ENCODE peak calls at places on chromosome 22, in eight cellular contexts. Z, Y, G, J, L, A, X and W are unnamed samples.

GRCh38 chr22:46033256-46034200 is 56.6 kb upstream of the WNT7B start:
- DNase-seq in Y (no peak), Z (no peak), L (peak), J (no peak), G (no peak), A (no peak), X (no peak), W (no peak)

GRCh38 chr22:43293661-43294392 is 49.3 kb downstream of the SCUBE1 start:
- DNase-seq in Z (no peak), X (no peak), A (peak), G (no peak), Y (peak), J (no peak), L (no peak), W (no peak)

GRCh38 chr22:42808516-42808915 is 48.6 kb downstream of the ARFGAP3 start:
- DNase-seq in J (no peak), G (no peak), A (no peak), Y (no peak), X (no peak), Z (no peak), L (peak), W (no peak)

GRCh38 chr22:19822301-19823117 is 32.2 kb downstream of the GNB1L start:
- DNase-seq in G (no peak), L (peak), J (no peak), Z (no peak), A (no peak), X (no peak), Y (no peak), W (no peak)

GRCh38 chr22:20206709-20207215 is 55.9 kb upstream of the CCDC188 start:
- DNase-seq in J (peak), X (no peak), G (peak), A (peak), Z (no peak), L (peak), Y (peak), W (no peak)

GRCh38 chr22:42644422-42645340 is 4.3 kb upstream of the ATP5MGL start:
- DNase-seq in Y (no peak), L (no peak), G (no peak), J (no peak), Z (peak), A (no peak), X (peak), W (no peak)

GRCh38 chr22:24550028-24550901 is 4.7 kb downstream of the GUCD1 start:
- DNase-seq in A (peak), X (no peak), Y (no peak), J (peak), L (no peak), Z (peak), G (no peak), W (no peak)

GRCh38 chr22:44597616-44598015 is 99.6 kb upstream of the RTL6 start:
- DNase-seq in Y (no peak), Z (no peak), X (no peak), J (no peak), A (no peak), G (no peak), L (no peak), W (no peak)

GRCh38 chr22:30636226-30637077 is 871 bp downstream of the SLC35E4 start:
- DNase-seq in Z (peak), J (peak), G (peak), A (peak), Y (peak), L (peak), X (no peak), W (peak)

GRCh38 chr22:45053571-45053970 is 43.8 kb upstream of the PHF21B start:
- DNase-seq in J (no peak), G (no peak), L (no peak), A (no peak), Y (no peak), X (no peak), Z (no peak), W (no peak)

GRCh38 chr22:45318558-45319318 is 9.0 kb downstream of the FAM118A start:
- DNase-seq in J (no peak), G (peak), L (no peak), A (no peak), X (no peak), Z (no peak), Y (no peak), W (peak)

GRCh38 chr22:32502346-32502745 is 27.7 kb downstream of the FBXO7 start:
- DNase-seq in G (no peak), L (no peak), Y (no peak), Z (no peak), A (no peak), J (no peak), X (no peak), W (no peak)

GRCh38 chr22:17570851-17571631 is 7.7 kb downstream of the SLC25A18 start:
- DNase-seq in A (peak), G (no peak), X (peak), L (peak), J (peak), Z (peak), Y (peak), W (no peak)

GRCh38 chr22:29799217-29799680 is 32.1 kb downstream of the UQCR10 start:
- DNase-seq in G (no peak), L (peak), J (peak), Z (peak), X (peak), Y (peak), A (peak), W (no peak)

GRCh38 chr22:27663031-27663367 is 138.6 kb downstream of the MN1 start:
- DNase-seq in A (no peak), Z (no peak), G (no peak), J (no peak), X (no peak), Y (peak), L (no peak), W (no peak)

GRCh38 chr22:45756558-45756957 is 84.9 kb downstream of the ATXN10 start:
- DNase-seq in G (no peak), A (no peak), Z (no peak), L (no peak), J (no peak), X (no peak), Y (no peak), W (no peak)

GRCh38 chr22:30575011-30575671 is 676 bp upstream of the GAL3ST1 start:
- DNase-seq in J (no peak), L (peak), Y (no peak), Z (peak), A (peak), X (peak), G (no peak), W (no peak)

GRCh38 chr22:48307941-48308340 is 1519.7 kb downstream of the BRD1 start:
- DNase-seq in J (no peak), X (no peak), G (no peak), A (no peak), Y (no peak), Z (no peak), L (no peak), W (no peak)

GRCh38 chr22:41876675-41877074 is 38.2 kb downstream of the SHISA8 start:
- DNase-seq in Z (no peak), G (no peak), A (no peak), Y (no peak), J (no peak), L (no peak), X (no peak), W (no peak)

GRCh38 chr22:29987143-29987542 is 93.1 kb upstream of the HORMAD2 start:
- DNase-seq in A (no peak), L (no peak), X (no peak), G (no peak), Z (no peak), J (no peak), Y (no peak), W (no peak)

GRCh38 chr22:41915035-41915782 is at the start of gene SHISA8:
- DNase-seq in Y (peak), J (peak), G (peak), Z (peak), A (peak), L (peak), X (no peak), W (peak)

GRCh38 chr22:40084246-40084645 is 89.5 kb downstream of the FAM83F start:
- DNase-seq in L (no peak), X (no peak), G (no peak), A (no peak), Z (no peak), J (no peak), Y (no peak), W (no peak)

GRCh38 chr22:19530751-19531150 is 6.5 kb upstream of the CLDN5 start:
- DNase-seq in L (no peak), Y (no peak), A (no peak), Z (no peak), J (no peak), G (no peak), X (no peak), W (no peak)

GRCh38 chr22:30371981-30372380 is 15.2 kb downstream of the CCDC157 start:
- DNase-seq in X (no peak), L (no peak), Z (no peak), J (no peak), Y (no peak), G (no peak), A (no peak), W (no peak)

GRCh38 chr22:25053153-25053805 is 100.8 kb downstream of the KIAA1671 start:
- DNase-seq in G (no peak), J (no peak), Y (no peak), Z (no peak), L (no peak), A (peak), X (no peak), W (no peak)

GRCh38 chr22:43905681-43906080 is 13.9 kb upstream of the PNPLA5 start:
- DNase-seq in X (no peak), Z (no peak), Y (no peak), J (no peak), L (no peak), A (no peak), G (no peak), W (no peak)

GRCh38 chr22:19516378-19517170 is 7.6 kb downstream of the CLDN5 start:
- DNase-seq in A (no peak), G (no peak), Y (no peak), Z (no peak), J (no peak), L (no peak), X (no peak), W (no peak)

GRCh38 chr22:30017375-30017774 is 62.9 kb upstream of the HORMAD2 start:
- DNase-seq in Z (no peak), X (no peak), J (no peak), A (no peak), G (no peak), L (no peak), Y (no peak), W (no peak)

GRCh38 chr22:29870574-29870973 is 12.4 kb upstream of the MTMR3 start:
- DNase-seq in G (peak), X (no peak), A (no peak), Y (no peak), L (no peak), J (no peak), Z (no peak), W (no peak)

GRCh38 chr22:35376728-35377472 is 4.0 kb upstream of the HMOX1 start:
- DNase-seq in X (peak), Z (peak), A (peak), Y (peak), G (peak), J (peak), L (peak), W (peak)

GRCh38 chr22:29998627-29999026 is 81.6 kb upstream of the HORMAD2 start:
- DNase-seq in Y (no peak), A (no peak), G (no peak), L (no peak), J (no peak), X (no peak), Z (no peak), W (no peak)

GRCh38 chr22:19759994-19760651 is 455 bp upstream of the TBX1 start:
- DNase-seq in J (no peak), Y (no peak), X (no peak), A (no peak), Z (no peak), L (no peak), G (no peak), W (no peak)

GRCh38 chr22:22681221-22681739 is 36.9 kb downstream of the GGTLC2 start:
- DNase-seq in L (no peak), Y (no peak), G (no peak), J (no peak), Z (no peak), X (no peak), A (no peak), W (no peak)

GRCh38 chr22:37112084-37112728 is 2.7 kb upstream of the TMPRSS6 start:
- DNase-seq in Y (no peak), X (no peak), Z (no peak), J (peak), A (no peak), L (no peak), G (no peak), W (no peak)
- TF ChIP-seq CTCF in Y (no peak), X (no peak), Z (no peak), J (no peak), A (no peak), L (no peak), G (no peak), W (no peak)

DNA sequence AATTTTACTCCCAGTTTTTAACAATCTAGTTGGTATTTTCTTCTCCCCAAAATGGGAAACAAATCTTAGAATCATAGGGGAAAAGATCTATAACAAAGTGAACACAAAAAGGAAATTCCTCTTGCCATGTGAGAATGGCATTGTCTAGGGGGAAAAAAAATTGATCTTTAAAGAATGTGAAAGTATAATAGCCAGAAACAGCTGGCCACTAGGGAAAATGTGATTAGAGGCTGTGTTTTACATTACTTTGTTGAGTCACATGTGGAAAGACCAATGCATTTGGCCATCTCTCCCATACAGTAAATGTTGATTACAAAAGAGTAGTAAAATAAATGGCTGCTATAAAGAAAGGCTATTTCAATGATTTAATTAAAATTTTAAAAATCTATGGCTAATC is 30.7 kb downstream of the CHEK2 start:
- DNase-seq in J (no peak), A (no peak), Z (no peak), X (no peak), L (no peak), G (no peak), Y (no peak), W (no peak)
- TF ChIP-seq CTCF in J (no peak), A (no peak), Z (no peak), X (no peak), L (no peak), G (no peak), Y (no peak), W (no peak)

GRCh38 chr22:37639070-37639760 is at the start of gene SH3BP1:
- DNase-seq in G (peak), X (peak), Z (peak), A (peak), Y (peak), J (peak), L (peak), W (peak)

GRCh38 chr22:37638351-37639069 is 959 bp upstream of the SH3BP1 start:
- DNase-seq in Z (no peak), L (no peak), J (no peak), Y (no peak), X (no peak), G (peak), A (peak), W (no peak)

GRCh38 chr22:37639771-37640590 is 512 bp downstream of the SH3BP1 start:
- DNase-seq in X (no peak), Y (no peak), A (no peak), Z (no peak), L (no peak), G (peak), J (no peak), W (peak)

GRCh38 chr22:37641251-37641949 is 1.9 kb downstream of the SH3BP1 start:
- DNase-seq in G (no peak), Y (no peak), Z (no peak), X (no peak), J (no peak), L (no peak), A (peak), W (no peak)

GRCh38 chr22:37640591-37641250 is 1.3 kb downstream of the SH3BP1 start:
- DNase-seq in X (no peak), G (no peak), J (no peak), Z (no peak), Y (no peak), L (no peak), A (peak), W (no peak)
- TF ChIP-seq CTCF in X (no peak), G (no peak), J (no peak), Z (no peak), Y (no peak), L (no peak), A (no peak), W (no peak)

DNA sequence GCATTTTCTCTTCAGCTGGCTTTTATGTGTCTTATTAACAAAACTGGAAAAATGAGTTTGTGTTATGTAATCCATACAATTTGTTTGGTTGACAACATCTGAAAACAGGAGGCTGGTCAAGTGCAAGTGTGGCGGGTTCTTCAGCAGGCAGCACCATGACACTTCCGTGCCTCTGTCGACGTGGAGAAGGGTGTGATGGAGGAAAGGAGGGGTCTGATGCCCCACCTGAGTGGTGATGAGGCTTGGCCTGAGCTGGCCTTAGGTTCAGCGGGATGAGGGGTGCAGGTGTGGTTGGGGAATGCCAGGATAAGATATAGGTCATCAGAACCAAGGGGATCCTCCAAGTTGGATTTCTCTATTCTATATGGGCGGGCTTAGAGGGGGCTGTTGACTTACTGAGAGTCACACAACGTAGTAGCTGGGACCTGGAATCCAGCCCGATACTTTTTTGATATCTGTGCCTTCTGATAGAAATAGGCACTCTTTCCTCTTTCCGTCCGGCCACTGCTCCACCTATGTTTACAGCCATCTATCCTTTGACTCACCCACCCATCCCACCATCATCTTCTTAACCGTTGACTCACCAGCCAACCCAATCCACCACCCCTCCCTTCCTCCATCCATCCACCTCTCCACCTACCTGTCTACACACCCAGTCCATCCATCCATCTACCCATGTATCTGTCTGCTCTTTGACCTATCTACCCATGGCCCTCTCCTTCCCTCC is 29.0 kb downstream of the SHANK3 start:
- DNase-seq in Z (no peak), G (no peak), A (no peak), Y (no peak), X (no peak), L (no peak), J (no peak), W (no peak)
- TF ChIP-seq CTCF in Z (no peak), G (no peak), A (no peak), Y (no peak), X (no peak), L (no peak), J (no peak), W (no peak)